ENCODE peak calls at places on chromosome 17, in seven cellular contexts. One of them, this sample, is unnamed.

GRCh38 chr17:33832295-33832694 is 422.8 kb upstream of the CCL2 start:
- DNase-seq in GM12865: no peak
- DNase-seq in pancreas: no peak
- DNase-seq in B cell: no peak
- DNase-seq in body of pancreas: no peak
- DNase-seq in psoas muscle: no peak
- DNase-seq in CD8-positive, alpha-beta T cell: no peak
- DNase-seq in this sample: no peak

GRCh38 chr17:80793851-80794267 is 197.8 kb upstream of the CHMP6 start:
- DNase-seq in pancreas: no peak
- DNase-seq in body of pancreas: no peak
- DNase-seq in B cell: no peak
- DNase-seq in CD8-positive, alpha-beta T cell: no peak
- DNase-seq in GM12865: no peak
- DNase-seq in psoas muscle: no peak
- DNase-seq in this sample: no peak

GRCh38 chr17:35171834-35172233 is 22.4 kb downstream of the SLC35G3 start:
- DNase-seq in psoas muscle: no peak
- DNase-seq in CD8-positive, alpha-beta T cell: no peak
- DNase-seq in body of pancreas: no peak
- DNase-seq in GM12865: no peak
- DNase-seq in B cell: no peak
- DNase-seq in pancreas: no peak
- DNase-seq in this sample: no peak

GRCh38 chr17:71995570-71995969 is 125.2 kb upstream of the SOX9 start:
- DNase-seq in CD8-positive, alpha-beta T cell: no peak
- DNase-seq in pancreas: no peak
- DNase-seq in GM12865: no peak
- DNase-seq in B cell: no peak
- DNase-seq in body of pancreas: no peak
- DNase-seq in psoas muscle: no peak
- DNase-seq in this sample: no peak

GRCh38 chr17:65855675-65856074 is 294.2 kb upstream of the AXIN2 start:
- DNase-seq in pancreas: no peak
- DNase-seq in psoas muscle: no peak
- DNase-seq in body of pancreas: no peak
- DNase-seq in GM12865: no peak
- DNase-seq in CD8-positive, alpha-beta T cell: no peak
- DNase-seq in B cell: no peak
- DNase-seq in this sample: no peak

GRCh38 chr17:79953335-79953734 is 82.3 kb downstream of the TBC1D16 start:
- DNase-seq in pancreas: no peak
- DNase-seq in body of pancreas: no peak
- DNase-seq in CD8-positive, alpha-beta T cell: no peak
- DNase-seq in GM12865: no peak
- DNase-seq in B cell: no peak
- DNase-seq in psoas muscle: no peak
- DNase-seq in this sample: no peak

GRCh38 chr17:42408076-42408475 is 15.0 kb downstream of the CAVIN1 start:
- DNase-seq in GM12865: no peak
- DNase-seq in body of pancreas: no peak
- DNase-seq in CD8-positive, alpha-beta T cell: no peak
- DNase-seq in psoas muscle: no peak
- DNase-seq in B cell: no peak
- DNase-seq in pancreas: no peak
- DNase-seq in this sample: no peak

GRCh38 chr17:52145496-52145895 is 13.0 kb downstream of the CA10 start:
- DNase-seq in body of pancreas: no peak
- DNase-seq in pancreas: no peak
- DNase-seq in CD8-positive, alpha-beta T cell: no peak
- DNase-seq in B cell: no peak
- DNase-seq in psoas muscle: no peak
- DNase-seq in GM12865: no peak
- DNase-seq in this sample: no peak

GRCh38 chr17:41689497-41690299 is 1.0 kb downstream of the EIF1 start:
- DNase-seq in B cell: peak
- DNase-seq in pancreas: no peak
- DNase-seq in psoas muscle: no peak
- DNase-seq in CD8-positive, alpha-beta T cell: peak
- DNase-seq in GM12865: peak
- DNase-seq in body of pancreas: peak
- DNase-seq in this sample: no peak

GRCh38 chr17:37735165-37735564 is 9.7 kb downstream of the HNF1B start:
- DNase-seq in body of pancreas: no peak
- DNase-seq in GM12865: no peak
- DNase-seq in B cell: no peak
- DNase-seq in psoas muscle: no peak
- DNase-seq in CD8-positive, alpha-beta T cell: no peak
- DNase-seq in pancreas: no peak
- DNase-seq in this sample: no peak

GRCh38 chr17:34519286-34519685 is 60.1 kb upstream of the TMEM132E start:
- DNase-seq in B cell: peak
- DNase-seq in psoas muscle: no peak
- DNase-seq in pancreas: no peak
- DNase-seq in GM12865: peak
- DNase-seq in CD8-positive, alpha-beta T cell: no peak
- DNase-seq in body of pancreas: peak
- DNase-seq in this sample: no peak

GRCh38 chr17:33637534-33637933 is 344.4 kb upstream of the ASIC2 start:
- DNase-seq in psoas muscle: no peak
- DNase-seq in CD8-positive, alpha-beta T cell: no peak
- DNase-seq in pancreas: no peak
- DNase-seq in body of pancreas: no peak
- DNase-seq in B cell: no peak
- DNase-seq in GM12865: no peak
- DNase-seq in this sample: no peak

GRCh38 chr17:73952498-73953205 is 250.8 kb upstream of the RPL38 start:
- DNase-seq in GM12865: peak
- DNase-seq in pancreas: no peak
- DNase-seq in body of pancreas: peak
- DNase-seq in B cell: peak
- DNase-seq in CD8-positive, alpha-beta T cell: peak
- DNase-seq in psoas muscle: no peak
- DNase-seq in this sample: no peak

GRCh38 chr17:65942592-65942991 is 249.3 kb downstream of the CEP112 start:
- DNase-seq in body of pancreas: no peak
- DNase-seq in GM12865: no peak
- DNase-seq in pancreas: no peak
- DNase-seq in psoas muscle: no peak
- DNase-seq in B cell: no peak
- DNase-seq in CD8-positive, alpha-beta T cell: no peak
- DNase-seq in this sample: no peak

GRCh38 chr17:1109606-1110523 is 69.9 kb downstream of the ABR start:
- DNase-seq in pancreas: no peak
- DNase-seq in CD8-positive, alpha-beta T cell: peak
- DNase-seq in psoas muscle: peak
- DNase-seq in body of pancreas: no peak
- DNase-seq in GM12865: peak
- DNase-seq in B cell: no peak
- DNase-seq in this sample: no peak

GRCh38 chr17:61253293-61253801 is 146.3 kb upstream of the TBX2 start:
- DNase-seq in B cell: no peak
- DNase-seq in CD8-positive, alpha-beta T cell: no peak
- DNase-seq in pancreas: no peak
- DNase-seq in psoas muscle: peak
- DNase-seq in GM12865: no peak
- DNase-seq in body of pancreas: peak
- DNase-seq in this sample: no peak

GRCh38 chr17:63826468-63827001 is 696 bp upstream of the PSMC5 start:
- DNase-seq in body of pancreas: no peak
- DNase-seq in CD8-positive, alpha-beta T cell: no peak
- DNase-seq in B cell: no peak
- DNase-seq in psoas muscle: no peak
- DNase-seq in GM12865: no peak
- DNase-seq in pancreas: peak
- DNase-seq in this sample: peak

GRCh38 chr17:81553018-81553615 is 964 bp upstream of the FAAP100 start:
- DNase-seq in B cell: peak
- DNase-seq in body of pancreas: peak
- DNase-seq in GM12865: peak
- DNase-seq in psoas muscle: peak
- DNase-seq in CD8-positive, alpha-beta T cell: peak
- DNase-seq in pancreas: no peak
- DNase-seq in this sample: peak

GRCh38 chr17:1617620-1618174 is 10.9 kb downstream of the SLC43A2 start:
- DNase-seq in body of pancreas: peak
- DNase-seq in pancreas: no peak
- DNase-seq in GM12865: no peak
- DNase-seq in psoas muscle: peak
- DNase-seq in B cell: no peak
- DNase-seq in CD8-positive, alpha-beta T cell: no peak
- DNase-seq in this sample: no peak

GRCh38 chr17:73748521-73748920 is 104.3 kb upstream of the SDK2 start:
- DNase-seq in B cell: no peak
- DNase-seq in CD8-positive, alpha-beta T cell: no peak
- DNase-seq in pancreas: no peak
- DNase-seq in GM12865: no peak
- DNase-seq in psoas muscle: no peak
- DNase-seq in body of pancreas: peak
- DNase-seq in this sample: no peak

GRCh38 chr17:77645441-77646430 is 312.8 kb upstream of the TNRC6C start:
- DNase-seq in pancreas: no peak
- DNase-seq in B cell: no peak
- DNase-seq in GM12865: no peak
- DNase-seq in body of pancreas: no peak
- DNase-seq in psoas muscle: no peak
- DNase-seq in CD8-positive, alpha-beta T cell: peak
- DNase-seq in this sample: no peak

GRCh38 chr17:28426081-28426519 is 20.1 kb upstream of the SLC46A1 start:
- DNase-seq in B cell: no peak
- DNase-seq in psoas muscle: no peak
- DNase-seq in GM12865: peak
- DNase-seq in CD8-positive, alpha-beta T cell: no peak
- DNase-seq in body of pancreas: no peak
- DNase-seq in pancreas: no peak
- DNase-seq in this sample: no peak
- TF ChIP-seq CTCF in B cell: peak
- TF ChIP-seq CTCF in psoas muscle: no peak
- TF ChIP-seq CTCF in GM12865: peak
- TF ChIP-seq CTCF in CD8-positive, alpha-beta T cell: no peak
- TF ChIP-seq CTCF in body of pancreas: peak
- TF ChIP-seq CTCF in pancreas: peak
- TF ChIP-seq CTCF in this sample: peak

GRCh38 chr17:76087531-76087930 is 8.5 kb downstream of the ZACN start:
- DNase-seq in CD8-positive, alpha-beta T cell: no peak
- DNase-seq in GM12865: no peak
- DNase-seq in B cell: no peak
- DNase-seq in pancreas: no peak
- DNase-seq in psoas muscle: no peak
- DNase-seq in body of pancreas: no peak
- DNase-seq in this sample: no peak

GRCh38 chr17:76089680-76090516 is 10.9 kb downstream of the ZACN start:
- DNase-seq in pancreas: no peak
- DNase-seq in psoas muscle: no peak
- DNase-seq in body of pancreas: no peak
- DNase-seq in B cell: no peak
- DNase-seq in CD8-positive, alpha-beta T cell: no peak
- DNase-seq in GM12865: no peak
- DNase-seq in this sample: no peak

GRCh38 chr17:76086384-76086783 is 7.4 kb downstream of the ZACN start:
- DNase-seq in GM12865: no peak
- DNase-seq in pancreas: no peak
- DNase-seq in B cell: no peak
- DNase-seq in body of pancreas: no peak
- DNase-seq in psoas muscle: no peak
- DNase-seq in CD8-positive, alpha-beta T cell: no peak
- DNase-seq in this sample: no peak

GRCh38 chr17:76088868-76089576 is 10.0 kb downstream of the ZACN start:
- DNase-seq in body of pancreas: no peak
- DNase-seq in B cell: no peak
- DNase-seq in pancreas: no peak
- DNase-seq in psoas muscle: no peak
- DNase-seq in CD8-positive, alpha-beta T cell: no peak
- DNase-seq in GM12865: no peak
- DNase-seq in this sample: no peak

GRCh38 chr17:76088041-76088867 is 9.3 kb downstream of the ZACN start:
- DNase-seq in body of pancreas: no peak
- DNase-seq in pancreas: no peak
- DNase-seq in B cell: no peak
- DNase-seq in CD8-positive, alpha-beta T cell: no peak
- DNase-seq in psoas muscle: no peak
- DNase-seq in GM12865: no peak
- DNase-seq in this sample: no peak
- TF ChIP-seq CTCF in body of pancreas: no peak
- TF ChIP-seq CTCF in pancreas: no peak
- TF ChIP-seq CTCF in B cell: no peak
- TF ChIP-seq CTCF in CD8-positive, alpha-beta T cell: no peak
- TF ChIP-seq CTCF in psoas muscle: no peak
- TF ChIP-seq CTCF in GM12865: no peak
- TF ChIP-seq CTCF in this sample: no peak

GRCh38 chr17:28874750-28875149 is 19.9 kb downstream of the ERAL1 start:
- DNase-seq in body of pancreas: no peak
- DNase-seq in psoas muscle: no peak
- DNase-seq in pancreas: no peak
- DNase-seq in GM12865: no peak
- DNase-seq in CD8-positive, alpha-beta T cell: no peak
- DNase-seq in B cell: no peak
- DNase-seq in this sample: no peak
- TF ChIP-seq CTCF in body of pancreas: no peak
- TF ChIP-seq CTCF in psoas muscle: no peak
- TF ChIP-seq CTCF in pancreas: no peak
- TF ChIP-seq CTCF in GM12865: no peak
- TF ChIP-seq CTCF in CD8-positive, alpha-beta T cell: no peak
- TF ChIP-seq CTCF in B cell: no peak
- TF ChIP-seq CTCF in this sample: no peak

GRCh38 chr17:67602439-67602838 is 115.3 kb upstream of the NOL11 start:
- DNase-seq in CD8-positive, alpha-beta T cell: no peak
- DNase-seq in pancreas: no peak
- DNase-seq in B cell: no peak
- DNase-seq in body of pancreas: no peak
- DNase-seq in psoas muscle: no peak
- DNase-seq in GM12865: no peak
- DNase-seq in this sample: no peak

GRCh38 chr17:67600408-67600807 is 117.3 kb upstream of the NOL11 start:
- DNase-seq in pancreas: no peak
- DNase-seq in psoas muscle: no peak
- DNase-seq in B cell: no peak
- DNase-seq in GM12865: no peak
- DNase-seq in body of pancreas: no peak
- DNase-seq in CD8-positive, alpha-beta T cell: no peak
- DNase-seq in this sample: no peak

GRCh38 chr17:67605259-67605912 is 112.3 kb upstream of the NOL11 start:
- DNase-seq in psoas muscle: peak
- DNase-seq in pancreas: peak
- DNase-seq in CD8-positive, alpha-beta T cell: no peak
- DNase-seq in B cell: no peak
- DNase-seq in body of pancreas: peak
- DNase-seq in GM12865: no peak
- DNase-seq in this sample: no peak

GRCh38 chr17:67601897-67602296 is 115.8 kb upstream of the NOL11 start:
- DNase-seq in psoas muscle: no peak
- DNase-seq in body of pancreas: no peak
- DNase-seq in CD8-positive, alpha-beta T cell: no peak
- DNase-seq in B cell: no peak
- DNase-seq in pancreas: no peak
- DNase-seq in GM12865: no peak
- DNase-seq in this sample: no peak

DNA sequence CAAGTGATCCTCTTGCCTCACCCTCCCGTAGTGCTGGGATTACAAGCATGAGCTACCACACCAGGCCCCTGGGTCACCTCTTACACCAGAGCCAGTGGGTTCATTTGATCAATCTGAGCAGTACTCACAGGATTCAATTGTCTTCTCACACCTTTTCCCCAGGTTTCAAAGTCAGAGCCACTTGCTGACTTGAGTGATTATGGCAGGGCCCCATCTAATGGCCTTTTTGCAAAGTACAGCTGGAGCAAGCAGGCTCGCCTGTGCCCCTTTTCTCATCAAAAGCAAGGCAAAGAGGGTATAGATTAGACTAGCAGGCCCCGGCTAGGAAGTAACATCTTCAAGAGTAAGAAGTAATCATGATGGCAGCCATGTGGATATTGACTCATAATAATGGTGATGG is 114.8 kb upstream of the NOL11 start:
- DNase-seq in body of pancreas: peak
- DNase-seq in psoas muscle: no peak
- DNase-seq in GM12865: peak
- DNase-seq in CD8-positive, alpha-beta T cell: peak
- DNase-seq in pancreas: no peak
- DNase-seq in B cell: peak
- DNase-seq in this sample: no peak
- TF ChIP-seq CTCF in body of pancreas: peak
- TF ChIP-seq CTCF in psoas muscle: no peak
- TF ChIP-seq CTCF in GM12865: peak
- TF ChIP-seq CTCF in CD8-positive, alpha-beta T cell: peak
- TF ChIP-seq CTCF in pancreas: peak
- TF ChIP-seq CTCF in B cell: peak
- TF ChIP-seq CTCF in this sample: no peak